ENCODE peak calls at places on chromosomes 11 and 22, in four cellular contexts. I, P, U and O are unnamed samples.

GRCh38 chr22:19691721-19692341 is 22.5 kb upstream of the SEPTIN5 start:
- DNase-seq in I (no peak), P (peak; percentile 47), U (peak; percentile 41), O (peak; percentile 74)

GRCh38 chr11:132251095-132251494 is 880.7 kb downstream of the NTM start:
- DNase-seq in I (no peak), P (no peak), U (no peak), O (no peak)

GRCh38 chr22:26852176-26852575 is 194.8 kb downstream of the MIAT start:
- DNase-seq in I (no peak), P (peak; percentile 83), U (no peak), O (peak; percentile 61)

GRCh38 chr11:44858796-44859527 is 91.7 kb downstream of the TP53I11 start:
- DNase-seq in I (no peak), P (no peak), U (no peak), O (no peak)

GRCh38 chr11:122007611-122008071 is 108.4 kb downstream of the BLID start:
- DNase-seq in I (no peak), P (no peak), U (no peak), O (no peak)

GRCh38 chr11:117217685-117218084 is 14.2 kb downstream of the PCSK7 start:
- DNase-seq in I (no peak), P (no peak), U (no peak), O (no peak)

GRCh38 chr11:129061466-129062194 is 119.0 kb upstream of the TP53AIP1 start:
- DNase-seq in I (no peak), P (no peak), U (peak; percentile 85), O (no peak)

GRCh38 chr11:28673687-28674431 is 565.7 kb downstream of the METTL15 start:
- DNase-seq in I (no peak), P (no peak), U (peak; percentile 71), O (no peak)

GRCh38 chr22:24801906-24802504 is 4.0 kb upstream of the SGSM1 start:
- DNase-seq in I (no peak), P (no peak), U (no peak), O (no peak)

GRCh38 chr22:48745842-48746788 is 1081.6 kb downstream of the BRD1 start:
- DNase-seq in I (no peak), P (no peak), U (no peak), O (peak; percentile 34)

GRCh38 chr11:134932761-134933160 is 520.7 kb upstream of the B3GAT1 start:
- DNase-seq in I (no peak), P (no peak), U (no peak), O (no peak)

GRCh38 chr22:45240137-45240809 is 421 bp downstream of the KIAA0930 start:
- DNase-seq in I (no peak), P (no peak), U (peak; percentile 34), O (no peak)

GRCh38 chr11:94786264-94787126 is 18.3 kb downstream of the AMOTL1 start:
- DNase-seq in I (no peak), P (peak; percentile 52), U (peak; percentile 56), O (no peak)

GRCh38 chr11:14029971-14030531 is 67.5 kb downstream of the SPON1 start:
- DNase-seq in I (no peak), P (peak; percentile 29), U (peak; percentile 47), O (no peak)

GRCh38 chr11:1640076-1640946 is 10.7 kb downstream of the KRTAP5-5 start:
- DNase-seq in I (no peak), P (peak; percentile 96), U (peak; percentile 24), O (peak; percentile 80)

GRCh38 chr11:20050551-20051333 is 109.5 kb downstream of the DBX1 start:
- DNase-seq in I (no peak), P (no peak), U (peak; percentile 18), O (no peak)

GRCh38 chr11:24389575-24389974 is 107.3 kb upstream of the LUZP2 start:
- DNase-seq in I (no peak), P (no peak), U (no peak), O (no peak)

GRCh38 chr11:133509924-133510697 is 22.2 kb downstream of the OPCML start:
- DNase-seq in I (no peak), P (peak; percentile 50), U (no peak), O (no peak)

GRCh38 chr11:76385903-76386302 is 4.8 kb downstream of the GVQW3 start:
- DNase-seq in I (no peak), P (no peak), U (no peak), O (no peak)

GRCh38 chr11:32006799-32007388 is 84.0 kb upstream of the RCN1 start:
- DNase-seq in I (no peak), P (peak; percentile 73), U (peak; percentile 65), O (no peak)

GRCh38 chr11:120337896-120338840 is 2.0 kb downstream of the ARHGEF12 start:
- DNase-seq in I (no peak), P (no peak), U (peak; percentile 39), O (no peak)

GRCh38 chr11:70448983-70449567 is 50.7 kb downstream of the CTTN start:
- DNase-seq in I (no peak), P (peak; percentile 68), U (no peak), O (no peak)

GRCh38 chr11:6647282-6647679 is 8.3 kb downstream of the DCHS1 start:
- DNase-seq in I (no peak), P (peak; percentile 51), U (peak; percentile 26), O (no peak)

GRCh38 chr11:131864205-131864604 is 493.8 kb downstream of the NTM start:
- DNase-seq in I (no peak), P (no peak), U (no peak), O (no peak)

GRCh38 chr11:125001849-125002248 is 47.8 kb downstream of the CCDC15 start:
- DNase-seq in I (no peak), P (no peak), U (no peak), O (no peak)

GRCh38 chr22:42932197-42932519 is 75.1 kb upstream of the ARFGAP3 start:
- DNase-seq in I (no peak), P (no peak), U (no peak), O (no peak)

GRCh38 chr22:45999379-45999971 is 22.5 kb upstream of the WNT7B start:
- DNase-seq in I (no peak), P (no peak), U (no peak), O (no peak)

GRCh38 chr22:37549704-37550059 is 10.6 kb upstream of the CDC42EP1 start:
- DNase-seq in I (peak; percentile 44), P (no peak), U (peak; percentile 69), O (no peak)

GRCh38 chr22:22098457-22099193 is 116.0 kb upstream of the TOP3B start:
- DNase-seq in I (no peak), P (no peak), U (no peak), O (no peak)

GRCh38 chr11:95089620-95090542 is at the start of gene ENDOD1:
- DNase-seq in I (peak; percentile 94), P (peak; percentile 91), U (peak; percentile 86), O (peak; percentile 89)

GRCh38 chr22:29994027-29994715 is 86.1 kb upstream of the HORMAD2 start:
- DNase-seq in I (no peak), P (no peak), U (peak; percentile 87), O (no peak)

GRCh38 chr11:11468919-11469318 is 115.9 kb upstream of the CSNK2A3 start:
- DNase-seq in I (no peak), P (no peak), U (no peak), O (no peak)

GRCh38 chr11:118998822-118999221 is 884 bp downstream of the CENATAC start:
- DNase-seq in I (no peak), P (peak; percentile 37), U (peak; percentile 91), O (no peak)